ENCODE peak calls at places on chromosomes 5 and 9, in nine cellular contexts. One of them, this sample, is unnamed.
A peak's percentile ranks its signal among the peaks of the same experiment; 100 is the strongest.

GRCh38 chr5:109479260-109479860 is 69.6 kb upstream of the PJA2 start:
- DNase-seq in sigmoid colon: no peak
- DNase-seq in fibroblast of lung: peak; percentile 23
- DNase-seq in H1: no peak
- DNase-seq in coronary artery: no peak
- DNase-seq in lung: no peak
- DNase-seq in AG09309: no peak
- DNase-seq in foreskin fibroblast: no peak
- DNase-seq in breast epithelium: no peak
- DNase-seq in this sample: peak; percentile 43

GRCh38 chr5:124660229-124661093 is 86.0 kb downstream of the ZNF608 start:
- DNase-seq in sigmoid colon: no peak
- DNase-seq in AG09309: no peak
- DNase-seq in fibroblast of lung: peak; percentile 85
- DNase-seq in lung: peak; percentile 66
- DNase-seq in H1: peak; percentile 49
- DNase-seq in coronary artery: no peak
- DNase-seq in breast epithelium: peak; percentile 84
- DNase-seq in foreskin fibroblast: no peak
- DNase-seq in this sample: peak; percentile 66

GRCh38 chr5:162567644-162568043 is 500.1 kb downstream of the GABRG2 start:
- DNase-seq in AG09309: no peak
- DNase-seq in H1: no peak
- DNase-seq in foreskin fibroblast: no peak
- DNase-seq in lung: peak; percentile 45
- DNase-seq in coronary artery: no peak
- DNase-seq in sigmoid colon: no peak
- DNase-seq in fibroblast of lung: no peak
- DNase-seq in breast epithelium: no peak
- DNase-seq in this sample: no peak

GRCh38 chr5:140388052-140388451 is 13.6 kb upstream of the ANKHD1 start:
- DNase-seq in breast epithelium: no peak
- DNase-seq in foreskin fibroblast: no peak
- DNase-seq in fibroblast of lung: no peak
- DNase-seq in lung: no peak
- DNase-seq in sigmoid colon: no peak
- DNase-seq in H1: no peak
- DNase-seq in coronary artery: no peak
- DNase-seq in AG09309: no peak
- DNase-seq in this sample: no peak

GRCh38 chr5:125412051-125412560 is 665.7 kb upstream of the ZNF608 start:
- DNase-seq in fibroblast of lung: peak; percentile 60
- DNase-seq in coronary artery: no peak
- DNase-seq in AG09309: no peak
- DNase-seq in foreskin fibroblast: peak; percentile 19
- DNase-seq in H1: no peak
- DNase-seq in lung: no peak
- DNase-seq in breast epithelium: peak; percentile 29
- DNase-seq in sigmoid colon: peak; percentile 59
- DNase-seq in this sample: no peak

GRCh38 chr5:24905123-24905522 is 260.3 kb upstream of the CDH10 start:
- DNase-seq in coronary artery: no peak
- DNase-seq in sigmoid colon: no peak
- DNase-seq in foreskin fibroblast: no peak
- DNase-seq in lung: no peak
- DNase-seq in breast epithelium: no peak
- DNase-seq in fibroblast of lung: peak; percentile 17
- DNase-seq in AG09309: no peak
- DNase-seq in H1: no peak
- DNase-seq in this sample: no peak

GRCh38 chr5:173688708-173689107 is 72.3 kb upstream of the BOD1 start:
- DNase-seq in breast epithelium: no peak
- DNase-seq in H1: no peak
- DNase-seq in fibroblast of lung: no peak
- DNase-seq in foreskin fibroblast: no peak
- DNase-seq in sigmoid colon: no peak
- DNase-seq in lung: no peak
- DNase-seq in AG09309: no peak
- DNase-seq in coronary artery: no peak
- DNase-seq in this sample: no peak

GRCh38 chr5:84437673-84438315 is 53.1 kb upstream of the EDIL3 start:
- DNase-seq in sigmoid colon: no peak
- DNase-seq in foreskin fibroblast: peak; percentile 14
- DNase-seq in breast epithelium: no peak
- DNase-seq in H1: no peak
- DNase-seq in lung: no peak
- DNase-seq in AG09309: peak; percentile 49
- DNase-seq in coronary artery: no peak
- DNase-seq in fibroblast of lung: peak; percentile 95
- DNase-seq in this sample: peak; percentile 87

GRCh38 chr9:107636596-107637405 is 147.2 kb upstream of the KLF4 start:
- DNase-seq in sigmoid colon: no peak
- DNase-seq in breast epithelium: no peak
- DNase-seq in coronary artery: no peak
- DNase-seq in lung: no peak
- DNase-seq in AG09309: no peak
- DNase-seq in fibroblast of lung: no peak
- DNase-seq in H1: no peak
- DNase-seq in foreskin fibroblast: peak; percentile 16
- DNase-seq in this sample: peak; percentile 33

GRCh38 chr5:151298063-151298462 is 5.5 kb downstream of the SLC36A3 start:
- DNase-seq in breast epithelium: no peak
- DNase-seq in coronary artery: no peak
- DNase-seq in lung: peak; percentile 37
- DNase-seq in AG09309: peak; percentile 51
- DNase-seq in foreskin fibroblast: peak; percentile 42
- DNase-seq in fibroblast of lung: no peak
- DNase-seq in H1: no peak
- DNase-seq in sigmoid colon: no peak
- DNase-seq in this sample: peak; percentile 74

GRCh38 chr5:8633706-8634105 is 764.8 kb downstream of the MTRR start:
- DNase-seq in AG09309: peak; percentile 29
- DNase-seq in lung: no peak
- DNase-seq in foreskin fibroblast: peak; percentile 57
- DNase-seq in breast epithelium: no peak
- DNase-seq in H1: no peak
- DNase-seq in coronary artery: no peak
- DNase-seq in sigmoid colon: no peak
- DNase-seq in fibroblast of lung: peak; percentile 74
- DNase-seq in this sample: peak; percentile 30

GRCh38 chr5:74201334-74202081 is 439.0 kb downstream of the ENC1 start:
- DNase-seq in sigmoid colon: no peak
- DNase-seq in H1: no peak
- DNase-seq in breast epithelium: peak; percentile 70
- DNase-seq in AG09309: no peak
- DNase-seq in coronary artery: no peak
- DNase-seq in lung: no peak
- DNase-seq in fibroblast of lung: peak; percentile 83
- DNase-seq in foreskin fibroblast: no peak
- DNase-seq in this sample: peak; percentile 30

GRCh38 chr9:75834878-75835277 is 55.6 kb upstream of the PCSK5 start:
- DNase-seq in lung: no peak
- DNase-seq in fibroblast of lung: no peak
- DNase-seq in AG09309: no peak
- DNase-seq in sigmoid colon: no peak
- DNase-seq in foreskin fibroblast: no peak
- DNase-seq in breast epithelium: no peak
- DNase-seq in H1: no peak
- DNase-seq in coronary artery: no peak
- DNase-seq in this sample: no peak

GRCh38 chr9:75830303-75830702 is 60.2 kb upstream of the PCSK5 start:
- DNase-seq in coronary artery: no peak
- DNase-seq in breast epithelium: no peak
- DNase-seq in AG09309: no peak
- DNase-seq in sigmoid colon: no peak
- DNase-seq in H1: no peak
- DNase-seq in foreskin fibroblast: no peak
- DNase-seq in lung: no peak
- DNase-seq in fibroblast of lung: no peak
- DNase-seq in this sample: no peak

DNA sequence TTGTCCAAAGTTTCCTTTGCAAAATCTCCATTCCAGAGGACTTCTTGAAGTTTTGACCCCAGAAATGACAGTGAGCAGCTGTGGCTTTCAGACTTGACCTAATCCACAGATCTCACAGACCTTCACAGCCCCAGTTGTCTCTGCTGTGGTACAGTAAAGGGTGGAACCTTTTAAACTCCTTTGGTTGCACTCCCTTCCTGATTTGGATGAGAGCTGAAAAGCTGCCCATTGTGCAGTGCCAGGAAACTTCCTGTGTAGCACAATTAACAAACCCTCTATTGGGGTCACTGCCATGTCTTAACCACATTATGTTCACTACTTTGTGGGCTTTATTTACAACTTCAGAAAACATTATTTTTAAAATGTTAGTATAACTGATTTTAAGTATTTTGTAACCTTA is 56.7 kb upstream of the PCSK5 start:
- DNase-seq in AG09309: no peak
- DNase-seq in sigmoid colon: no peak
- DNase-seq in H1: no peak
- DNase-seq in fibroblast of lung: no peak
- DNase-seq in breast epithelium: no peak
- DNase-seq in coronary artery: no peak
- DNase-seq in foreskin fibroblast: no peak
- DNase-seq in lung: no peak
- DNase-seq in this sample: no peak
- TF ChIP-seq CTCF in AG09309: no peak
- TF ChIP-seq CTCF in sigmoid colon: no peak
- TF ChIP-seq CTCF in H1: no peak
- TF ChIP-seq CTCF in fibroblast of lung: no peak
- TF ChIP-seq CTCF in breast epithelium: no peak
- TF ChIP-seq CTCF in coronary artery: no peak
- TF ChIP-seq CTCF in foreskin fibroblast: no peak
- TF ChIP-seq CTCF in lung: no peak
- TF ChIP-seq CTCF in this sample: no peak

DNA sequence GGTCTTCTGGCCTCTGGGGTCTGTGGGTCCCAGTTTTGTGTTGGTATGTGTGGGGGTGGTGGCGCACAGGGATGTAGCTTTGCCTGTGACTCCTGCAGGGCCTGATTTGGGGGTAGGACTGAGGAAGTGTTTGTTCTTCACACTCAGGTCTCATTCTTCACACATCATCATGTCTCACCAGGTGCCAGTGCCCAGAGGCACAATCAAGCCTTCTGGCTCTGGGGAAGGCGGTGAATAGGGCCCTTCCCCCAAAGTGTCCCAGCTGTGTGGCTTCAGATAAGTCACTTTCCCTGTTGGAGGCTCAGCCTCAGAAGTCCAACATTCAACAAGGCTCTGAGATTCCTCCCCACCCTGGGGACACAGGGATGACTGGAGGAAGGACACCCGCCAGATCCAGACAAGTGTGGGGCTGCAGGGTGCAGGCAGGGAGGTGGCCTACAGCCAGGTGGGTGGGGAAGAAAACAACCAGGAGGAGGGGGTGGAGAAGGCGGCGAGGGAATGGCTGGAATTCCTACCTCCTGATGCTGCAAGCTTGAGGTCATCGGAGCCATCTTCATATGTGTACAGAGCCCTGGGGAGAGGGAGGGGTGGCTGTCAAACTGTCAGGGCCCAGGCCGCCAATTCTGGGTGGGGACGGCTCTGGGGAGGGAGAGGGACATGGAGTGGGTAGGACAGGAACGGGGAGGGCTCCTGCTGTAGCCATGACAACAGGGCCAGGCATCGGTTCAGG is 4.9 kb downstream of the DBN1 start:
- DNase-seq in coronary artery: no peak
- DNase-seq in foreskin fibroblast: no peak
- DNase-seq in lung: no peak
- DNase-seq in sigmoid colon: peak; percentile 88
- DNase-seq in H1: no peak
- DNase-seq in AG09309: no peak
- DNase-seq in breast epithelium: no peak
- DNase-seq in fibroblast of lung: peak; percentile 81
- DNase-seq in this sample: peak; percentile 58
- H3K4me3 ChIP-seq in coronary artery: no peak overlapping the region
- H3K4me3 ChIP-seq in foreskin fibroblast: no peak overlapping the region
- H3K4me3 ChIP-seq in lung: no peak overlapping the region
- H3K4me3 ChIP-seq in sigmoid colon: no peak overlapping the region
- H3K4me3 ChIP-seq in H1: no peak overlapping the region
- H3K4me3 ChIP-seq in AG09309: no peak overlapping the region
- H3K4me3 ChIP-seq in breast epithelium: no peak overlapping the region
- H3K4me3 ChIP-seq in fibroblast of lung: no peak overlapping the region
- H3K4me3 ChIP-seq in this sample: no peak overlapping the region

DNA sequence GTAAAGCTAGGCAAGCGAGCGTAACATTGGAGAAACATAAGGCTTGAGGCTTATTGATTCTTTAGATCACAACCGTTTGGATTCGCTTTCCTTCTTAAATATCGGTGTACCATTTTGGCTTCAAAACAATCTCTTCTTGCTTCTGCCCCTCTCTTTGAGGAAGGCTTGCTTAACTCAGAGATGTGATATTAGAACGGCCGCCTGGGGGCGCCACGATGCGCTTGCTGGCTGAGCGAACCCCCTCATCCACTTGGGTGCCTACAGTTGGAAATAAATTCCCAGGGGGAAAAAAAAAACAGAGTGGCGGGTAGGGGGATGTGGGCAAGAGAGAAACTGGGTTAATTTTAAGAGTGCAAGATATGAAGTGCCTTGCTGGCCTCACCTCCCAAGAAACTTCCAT is 116.0 kb downstream of the DPYSL3 start:
- DNase-seq in coronary artery: no peak
- DNase-seq in foreskin fibroblast: no peak
- DNase-seq in fibroblast of lung: no peak
- DNase-seq in AG09309: no peak
- DNase-seq in sigmoid colon: no peak
- DNase-seq in H1: peak; percentile 27
- DNase-seq in lung: no peak
- DNase-seq in breast epithelium: no peak
- DNase-seq in this sample: no peak
- TF ChIP-seq CTCF in coronary artery: no peak
- TF ChIP-seq CTCF in foreskin fibroblast: no peak
- TF ChIP-seq CTCF in fibroblast of lung: peak; percentile 26
- TF ChIP-seq CTCF in AG09309: peak; percentile 21
- TF ChIP-seq CTCF in sigmoid colon: peak; percentile 28
- TF ChIP-seq CTCF in H1: peak; percentile 70
- TF ChIP-seq CTCF in lung: no peak
- TF ChIP-seq CTCF in breast epithelium: no peak
- TF ChIP-seq CTCF in this sample: peak; percentile 32

GRCh38 chr9:137276757-137277328 is 683 bp upstream of the TOR4A start:
- DNase-seq in fibroblast of lung: peak; percentile 45
- DNase-seq in foreskin fibroblast: peak; percentile 66
- DNase-seq in coronary artery: no peak
- DNase-seq in H1: no peak
- DNase-seq in AG09309: no peak
- DNase-seq in lung: peak; percentile 84
- DNase-seq in sigmoid colon: peak; percentile 91
- DNase-seq in breast epithelium: no peak
- DNase-seq in this sample: peak; percentile 51
- H3K4me3 ChIP-seq in fibroblast of lung: peak overlapping the region; percentile 77
- H3K4me3 ChIP-seq in foreskin fibroblast: peak overlapping the region; percentile 70
- H3K4me3 ChIP-seq in coronary artery: peak overlapping the region; percentile 67
- H3K4me3 ChIP-seq in H1: peak overlapping the region; percentile 59
- H3K4me3 ChIP-seq in AG09309: peak overlapping the region; percentile 87
- H3K4me3 ChIP-seq in lung: no peak overlapping the region
- H3K4me3 ChIP-seq in sigmoid colon: peak overlapping the region; percentile 27
- H3K4me3 ChIP-seq in breast epithelium: peak overlapping the region; percentile 60
- H3K4me3 ChIP-seq in this sample: peak overlapping the region; percentile 63